ENCODE peak calls at places on chromosomes 2 and 18, in four cellular contexts. C is HFF-Myc, Z is upper lobe of left lung, U is tibial nerve. M is an unnamed sample.

GRCh38 chr2:217934321-217935131 is 68.3 kb downstream of the TNS1 start:
- DNase-seq in C (peak), U (no peak), Z (no peak), M (peak)

GRCh38 chr2:121648611-121649401 is 456 bp downstream of the CLASP1 start:
- DNase-seq in Z (peak), U (peak), C (no peak), M (no peak)

GRCh38 chr2:205748660-205749059 is 66.4 kb downstream of the NRP2 start:
- DNase-seq in Z (no peak), C (no peak), U (no peak), M (no peak)

GRCh38 chr18:57833441-57834101 is 30.5 kb upstream of the ATP8B1 start:
- DNase-seq in U (no peak), C (no peak), Z (no peak), M (no peak)

GRCh38 chr2:60230596-60230995 is 322.9 kb downstream of the BCL11A start:
- DNase-seq in C (no peak), U (no peak), Z (no peak), M (no peak)

GRCh38 chr2:220785181-220785580 is 786.9 kb downstream of the EPHA4 start:
- DNase-seq in C (no peak), U (no peak), Z (no peak), M (no peak)

GRCh38 chr2:240981871-240982800 is 16.3 kb upstream of the SNED1 start:
- DNase-seq in U (peak), C (no peak), Z (peak), M (peak)

GRCh38 chr2:236659758-236660150 is 90.1 kb downstream of the ACKR3 start:
- DNase-seq in Z (no peak), C (no peak), U (no peak), M (no peak)

GRCh38 chr2:66440011-66440542 is 5.2 kb downstream of the MEIS1 start:
- DNase-seq in U (no peak), Z (no peak), C (no peak), M (no peak)

GRCh38 chr18:75644871-75645270 is 217.4 kb upstream of the SMIM21 start:
- DNase-seq in C (no peak), Z (no peak), U (no peak), M (no peak)

GRCh38 chr2:150169230-150169629 is 318.2 kb downstream of the RND3 start:
- DNase-seq in C (no peak), Z (no peak), U (no peak), M (no peak)

GRCh38 chr18:73118121-73118816 is 250.5 kb upstream of the NETO1 start:
- DNase-seq in U (no peak), C (no peak), Z (no peak), M (no peak)

GRCh38 chr2:28320009-28320365 is 72.7 kb upstream of the FOSL2 start:
- DNase-seq in U (no peak), Z (no peak), C (no peak), M (no peak)

GRCh38 chr2:195582188-195582587 is 74.8 kb upstream of the SLC39A10 start:
- DNase-seq in C (no peak), U (no peak), Z (no peak), M (no peak)

GRCh38 chr2:240602266-240603050 is 15.9 kb downstream of the CAPN10 start:
- DNase-seq in Z (no peak), C (no peak), U (peak), M (no peak)

GRCh38 chr2:37711308-37711731 is 39.9 kb upstream of the CDC42EP3 start:
- DNase-seq in U (no peak), C (peak), Z (no peak), M (no peak)

GRCh38 chr2:51812138-51812866 is 780.4 kb upstream of the NRXN1 start:
- DNase-seq in U (no peak), C (peak), Z (no peak), M (no peak)

GRCh38 chr2:171334171-171334570 is 99.6 kb downstream of the METTL8 start:
- DNase-seq in Z (no peak), U (no peak), C (no peak), M (no peak)

GRCh38 chr2:30713698-30714097 is 93.5 kb downstream of the CAPN13 start:
- DNase-seq in U (no peak), C (no peak), Z (no peak), M (no peak)

GRCh38 chr2:99811544-99811943 is 321.7 kb upstream of the REV1 start:
- DNase-seq in C (peak), U (no peak), Z (no peak), M (no peak)

GRCh38 chr18:7982216-7982615 is 415.1 kb downstream of the PTPRM start:
- DNase-seq in U (no peak), C (no peak), Z (no peak), M (no peak)

GRCh38 chr18:7980661-7981060 is 413.5 kb downstream of the PTPRM start:
- DNase-seq in Z (no peak), C (no peak), U (no peak), M (no peak)

GRCh38 chr18:7978834-7979233 is 411.7 kb downstream of the PTPRM start:
- DNase-seq in U (no peak), C (no peak), Z (no peak), M (no peak)

GRCh38 chr18:7979714-7980113 is 412.6 kb downstream of the PTPRM start:
- DNase-seq in U (no peak), Z (no peak), C (no peak), M (no peak)

DNA sequence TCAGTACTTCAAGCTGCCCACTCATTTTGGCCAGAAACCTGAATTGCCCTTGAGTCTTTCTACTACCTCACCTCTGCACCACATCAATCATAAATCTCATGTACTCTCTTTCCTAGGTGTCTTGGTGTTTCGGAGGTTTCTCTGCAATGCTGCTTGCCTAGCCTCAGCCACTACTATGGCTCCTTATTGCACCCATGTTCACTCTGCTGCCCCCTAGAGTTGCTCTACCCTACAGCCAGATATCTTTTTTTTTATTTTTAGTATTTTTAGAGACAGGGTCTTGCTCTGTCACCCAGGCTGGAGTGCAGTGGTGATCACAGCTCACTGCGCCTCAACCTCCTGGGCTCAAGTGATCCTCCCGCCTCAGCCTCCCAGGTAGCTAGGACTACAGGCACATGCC is 413.0 kb downstream of the PTPRM start:
- DNase-seq in U (no peak), C (no peak), Z (no peak), M (no peak)
- TF ChIP-seq CTCF in U (no peak), C (peak), Z (no peak), M (no peak)

DNA sequence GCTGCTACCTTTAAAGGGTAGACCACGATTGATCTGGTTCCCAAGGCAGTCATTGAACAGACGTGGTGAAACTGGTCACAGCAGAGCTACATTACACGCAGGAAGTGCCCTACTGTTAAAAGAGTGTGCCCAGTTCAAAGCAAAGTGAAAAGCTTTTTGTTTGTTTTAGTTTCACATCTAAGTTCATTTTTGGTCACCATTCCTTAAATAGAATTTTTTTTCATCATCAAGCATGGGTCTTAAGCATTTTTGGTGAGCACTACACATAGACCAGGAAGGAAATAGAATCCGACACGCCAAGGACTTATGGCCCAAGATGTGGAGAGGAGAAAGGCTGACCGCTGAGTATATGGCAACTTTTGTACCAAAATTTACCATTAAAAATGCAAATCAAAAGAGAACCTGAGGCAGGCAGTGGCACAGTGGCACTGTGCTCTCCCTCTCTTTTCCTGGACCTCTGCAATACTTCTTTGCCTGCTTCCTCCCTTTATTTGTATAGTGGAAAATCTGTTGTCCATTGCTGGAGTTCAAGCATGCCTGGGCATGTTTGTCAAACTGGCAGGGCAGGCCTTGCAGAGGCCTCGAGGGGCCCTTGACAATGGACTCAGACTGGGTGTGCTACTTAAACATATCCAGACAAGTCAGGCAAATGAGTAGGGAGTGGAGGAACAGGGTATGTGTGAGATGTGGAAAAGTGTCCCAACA is 42.6 kb upstream of the HNRNPA3 start:
- DNase-seq in U (no peak), Z (no peak), C (no peak), M (no peak)
- TF ChIP-seq CTCF in U (no peak), Z (no peak), C (no peak), M (no peak)

GRCh38 chr18:28357785-28358401 is 181.0 kb upstream of the CDH2 start:
- DNase-seq in C (peak), U (no peak), Z (no peak), M (no peak)
- TF ChIP-seq CTCF in C (peak), U (no peak), Z (no peak), M (no peak)

GRCh38 chr2:109321570-109321969 is 192.6 kb downstream of the SH3RF3 start:
- DNase-seq in C (no peak), U (no peak), Z (no peak), M (no peak)
- TF ChIP-seq CTCF in C (no peak), U (no peak), Z (no peak), M (no peak)

GRCh38 chr18:1665064-1665463 is 760.4 kb downstream of the ADCYAP1 start:
- DNase-seq in C (no peak), Z (no peak), U (no peak), M (no peak)

GRCh38 chr18:1668284-1668683 is 763.6 kb downstream of the ADCYAP1 start:
- DNase-seq in C (no peak), Z (no peak), U (no peak), M (no peak)

GRCh38 chr18:1659190-1659589 is 754.5 kb downstream of the ADCYAP1 start:
- DNase-seq in C (no peak), Z (no peak), U (no peak), M (no peak)

GRCh38 chr18:1663879-1664705 is 759.4 kb downstream of the ADCYAP1 start:
- DNase-seq in U (peak), Z (no peak), C (no peak), M (peak)
- TF ChIP-seq CTCF in U (peak), Z (peak), C (peak), M (no peak)

DNA sequence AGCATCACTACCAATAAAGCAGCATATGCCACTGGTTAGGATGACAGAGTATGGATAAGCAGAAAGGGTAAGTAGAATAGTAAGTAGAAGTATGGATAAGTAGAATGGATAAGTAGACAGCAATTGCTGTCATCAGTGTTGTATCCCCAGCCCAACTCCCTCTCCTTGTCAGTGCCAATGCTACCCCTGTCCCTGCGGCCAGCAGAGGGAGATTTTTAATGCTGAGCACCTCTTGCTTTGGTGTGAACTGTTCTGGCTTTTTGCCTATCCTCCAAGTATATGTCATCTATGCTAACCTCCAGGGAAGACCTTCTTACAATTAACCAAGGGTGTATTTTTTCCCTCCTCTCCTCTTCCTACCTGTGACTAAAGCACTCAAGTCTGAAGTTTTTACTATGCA is 136.7 kb upstream of the SPHKAP start:
- DNase-seq in Z (no peak), C (peak), U (no peak), M (no peak)
- TF ChIP-seq CTCF in Z (no peak), C (peak), U (no peak), M (no peak)

GRCh38 chr18:52063923-52064322 is 276.1 kb upstream of the DCC start:
- DNase-seq in C (no peak), U (no peak), Z (no peak), M (no peak)

GRCh38 chr18:52070295-52070756 is 269.7 kb upstream of the DCC start:
- DNase-seq in C (no peak), U (no peak), Z (no peak), M (no peak)

DNA sequence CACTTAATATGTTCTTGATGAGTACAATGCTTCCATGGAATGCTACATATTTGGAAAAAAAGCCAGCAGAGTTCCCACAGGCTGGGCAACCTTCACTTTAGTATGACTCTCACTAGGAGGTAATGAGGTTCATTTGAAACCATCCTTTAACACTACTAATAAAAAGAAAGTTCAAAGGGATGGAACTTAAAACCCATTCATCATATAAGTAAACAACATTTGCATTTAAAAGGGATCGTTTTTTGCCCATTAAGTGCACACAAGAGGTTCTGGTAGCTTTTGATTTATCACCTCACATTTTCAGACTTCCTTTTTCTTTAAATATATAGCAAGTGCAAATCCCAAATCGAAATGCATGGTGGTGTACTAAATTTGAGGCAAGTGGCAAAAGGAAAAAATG is 270.8 kb upstream of the DCC start:
- DNase-seq in U (no peak), C (no peak), Z (no peak), M (no peak)
- TF ChIP-seq CTCF in U (no peak), C (no peak), Z (no peak), M (no peak)

GRCh38 chr2:74982581-74982980 is 24.1 kb downstream of the POLE4 start:
- DNase-seq in U (no peak), Z (no peak), C (no peak), M (no peak)
- TF ChIP-seq CTCF in U (no peak), Z (no peak), C (no peak), M (no peak)

GRCh38 chr2:152443771-152444170 is 108.8 kb downstream of the FMNL2 start:
- DNase-seq in C (no peak), U (no peak), Z (no peak), M (no peak)

GRCh38 chr2:152445375-152445774 is 110.4 kb downstream of the FMNL2 start:
- DNase-seq in U (no peak), C (no peak), Z (no peak), M (no peak)

GRCh38 chr2:152446213-152446612 is 111.2 kb downstream of the FMNL2 start:
- DNase-seq in Z (no peak), U (no peak), C (no peak), M (no peak)

GRCh38 chr2:152444448-152444847 is 109.5 kb downstream of the FMNL2 start:
- DNase-seq in U (no peak), C (no peak), Z (no peak), M (no peak)

DNA sequence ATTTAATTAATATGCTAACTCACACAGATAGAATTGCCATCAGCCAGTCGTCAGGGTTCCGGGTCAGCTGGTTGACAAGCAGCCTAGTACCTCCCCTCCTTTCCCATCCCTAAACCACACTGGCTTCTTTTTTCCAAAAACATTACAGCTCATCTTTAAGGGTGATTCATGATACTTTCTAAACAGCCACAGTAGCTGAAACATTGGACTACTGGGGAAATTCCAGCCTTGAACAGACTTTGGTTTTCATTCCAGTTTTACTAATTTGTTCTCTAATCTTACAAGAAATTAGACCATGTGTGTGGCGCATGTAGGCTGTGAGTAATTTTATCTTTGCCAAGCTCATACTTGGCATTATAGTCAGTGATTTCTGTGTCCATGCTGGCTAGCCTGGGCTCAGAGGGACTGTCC is 110.8 kb downstream of the FMNL2 start:
- DNase-seq in U (no peak), C (peak), Z (no peak), M (no peak)
- TF ChIP-seq CTCF in U (no peak), C (no peak), Z (no peak), M (no peak)